ENCODE peak calls at places on chromosomes 5 and 9, in four cellular contexts. C, R, W and G are unnamed samples. For H3K27me3 and H3K9me3, the result is how much of the 10 kb centered on the place peaks cover.

GRCh38 chr9:99437145-99437544 is 215.1 kb downstream of the SEC61B start:
- DNase-seq in C (no peak), R (no peak), W (no peak), G (no peak)

GRCh38 chr5:136021016-136021405 is 7.8 kb upstream of the TGFBI start:
- DNase-seq in C (peak), R (no peak), W (peak), G (no peak)

GRCh38 chr9:37412431-37413151 is 9.9 kb upstream of the GRHPR start:
- DNase-seq in C (peak), R (no peak), W (peak), G (no peak)

GRCh38 chr5:159017787-159018186 is 81.9 kb downstream of the EBF1 start:
- DNase-seq in C (peak), R (no peak), W (peak), G (peak)

GRCh38 chr5:100430268-100430900 is 104.8 kb upstream of the FAM174A start:
- DNase-seq in C (peak), R (peak), W (no peak), G (peak)

GRCh38 chr5:14675865-14676300 is 11.4 kb downstream of the OTULIN start:
- DNase-seq in C (no peak), R (no peak), W (no peak), G (no peak)

GRCh38 chr5:126514159-126515141 is 80.6 kb downstream of the ALDH7A1 start:
- DNase-seq in C (peak), R (no peak), W (peak), G (no peak)

GRCh38 chr9:12539602-12540001 is 153.6 kb upstream of the TYRP1 start:
- DNase-seq in C (no peak), R (no peak), W (no peak), G (no peak)

GRCh38 chr5:55372130-55372925 is 64.5 kb downstream of the MTREX start:
- DNase-seq in C (no peak), R (no peak), W (no peak), G (no peak)

GRCh38 chr5:174145821-174146220 is 100.3 kb downstream of the NSG2 start:
- DNase-seq in C (peak), R (peak), W (peak), G (no peak)

GRCh38 chr5:96084874-96085545 is 123.4 kb upstream of the ELL2 start:
- DNase-seq in C (no peak), R (no peak), W (no peak), G (no peak)

GRCh38 chr5:40623480-40624420 is 56.0 kb upstream of the PTGER4 start:
- DNase-seq in C (no peak), R (no peak), W (no peak), G (no peak)

GRCh38 chr5:3262451-3262850 is 333.2 kb upstream of the IRX1 start:
- DNase-seq in C (no peak), R (no peak), W (no peak), G (no peak)

GRCh38 chr5:1349246-1349645 is 4.3 kb upstream of the CLPTM1L start:
- DNase-seq in C (no peak), R (no peak), W (no peak), G (no peak)

GRCh38 chr5:38608877-38609276 is 52.4 kb upstream of the LIFR start:
- DNase-seq in C (no peak), R (no peak), W (no peak), G (no peak)

GRCh38 chr9:124776952-124777645 is at the start of gene OLFML2A:
- DNase-seq in C (no peak), R (no peak), W (no peak), G (no peak)

GRCh38 chr5:175736652-175737051 is 78.8 kb downstream of the HRH2 start:
- DNase-seq in C (no peak), R (no peak), W (no peak), G (no peak)

GRCh38 chr9:134648701-134649525 is 7.3 kb downstream of the COL5A1 start:
- DNase-seq in C (peak), R (no peak), W (peak), G (no peak)

GRCh38 chr9:101226803-101227202 is 158.0 kb downstream of the BAAT start:
- DNase-seq in C (no peak), R (no peak), W (no peak), G (no peak)

GRCh38 chr9:19028835-19029451 is 4.1 kb downstream of the SAXO1 start:
- DNase-seq in C (peak), R (peak), W (peak), G (peak)

GRCh38 chr5:150590979-150591411 is 49.5 kb upstream of the SYNPO start:
- DNase-seq in C (peak), R (peak), W (peak), G (no peak)

GRCh38 chr5:12691330-12691729 is 787.1 kb upstream of the CTNND2 start:
- DNase-seq in C (no peak), R (no peak), W (no peak), G (no peak)

GRCh38 chr5:171363846-171364245 is 23.8 kb upstream of the NPM1 start:
- DNase-seq in C (no peak), R (no peak), W (no peak), G (no peak)

GRCh38 chr9:124658165-124659017 is 112.7 kb downstream of the NR6A1 start:
- DNase-seq in C (peak), R (peak), W (peak), G (peak)

GRCh38 chr9:15572200-15572599 is 19.4 kb downstream of the CCDC171 start:
- DNase-seq in C (peak), R (no peak), W (no peak), G (no peak)

GRCh38 chr9:80294955-80295354 is 723.2 kb downstream of the TLE4 start:
- DNase-seq in C (no peak), R (no peak), W (no peak), G (no peak)

GRCh38 chr5:131242728-131243255 is 21.1 kb upstream of the CDC42SE2 start:
- DNase-seq in C (peak), R (no peak), W (peak), G (peak)

GRCh38 chr5:39570418-39571027 is 145.7 kb upstream of the DAB2 start:
- DNase-seq in C (peak), R (peak), W (peak), G (no peak)

GRCh38 chr5:154836225-154836624 is 14.2 kb downstream of the FAXDC2 start:
- DNase-seq in C (no peak), R (no peak), W (no peak), G (no peak)

GRCh38 chr9:70465398-70465797 is 50.9 kb upstream of the KLF9 start:
- DNase-seq in C (no peak), R (no peak), W (no peak), G (no peak)

GRCh38 chr9:125743687-125744428 is 3.3 kb upstream of the PBX3 start:
- DNase-seq in C (no peak), R (no peak), W (no peak), G (no peak)

GRCh38 chr9:70007831-70008230 is 35.8 kb upstream of the MAMDC2 start:
- DNase-seq in C (no peak), R (no peak), W (no peak), G (no peak)

GRCh38 chr5:167207081-167207480 is 1084.4 kb upstream of the WWC1 start:
- DNase-seq in C (peak), R (no peak), W (no peak), G (no peak)

GRCh38 chr9:121281614-121282291 is 13.8 kb downstream of the GSN start:
- DNase-seq in C (peak), R (no peak), W (peak), G (peak)

GRCh38 chr5:7947301-7947700 is 78.4 kb downstream of the MTRR start:
- DNase-seq in C (no peak), R (no peak), W (no peak), G (no peak)

DNA sequence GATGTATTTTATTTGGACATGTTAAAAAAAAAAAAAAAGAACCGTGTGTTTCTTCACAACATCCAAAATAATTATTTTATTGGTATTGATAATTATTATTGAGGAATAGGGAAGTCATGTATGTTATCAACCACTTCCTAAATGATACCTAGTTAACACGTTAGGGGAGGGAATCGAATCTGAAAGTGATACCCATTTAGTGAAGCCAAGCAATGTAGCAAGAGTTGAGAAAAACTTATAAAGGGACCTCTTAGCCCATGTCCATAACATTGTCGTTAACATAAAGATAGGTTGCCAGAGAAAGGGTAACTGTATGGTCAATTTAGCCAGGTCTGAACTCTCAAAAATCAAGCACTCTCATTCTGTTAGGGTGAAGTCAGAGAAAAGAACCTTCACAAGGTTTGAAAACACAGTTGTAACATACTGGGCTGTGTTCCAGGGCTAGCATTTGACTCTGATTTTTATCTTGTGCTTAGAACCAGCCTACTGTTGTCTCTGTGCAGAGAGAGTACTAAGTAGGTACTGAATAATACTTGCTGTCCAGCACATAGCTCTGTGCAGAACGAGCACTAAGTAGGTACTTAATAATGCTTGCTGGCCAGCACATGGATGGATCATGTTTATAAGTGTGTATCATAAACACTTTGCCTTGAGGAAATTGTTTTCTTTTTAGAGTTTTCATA is 60.4 kb downstream of the GHR start:
- DNase-seq in C (no peak), R (no peak), W (no peak), G (no peak)
- H3K27me3 ChIP-seq in C (under half), R (under half), W (under half), G (under half)

GRCh38 chr5:68137451-68138190 is 77.9 kb upstream of the PIK3R1 start:
- DNase-seq in C (peak), R (no peak), W (peak), G (no peak)
- H3K9ac ChIP-seq in C (no peak), R (no peak), W (no peak), G (no peak)

GRCh38 chr5:141272906-141273305 is 27.7 kb downstream of the PCDHB15 start:
- DNase-seq in C (no peak), R (no peak), W (no peak), G (no peak)
- H3K9me3 ChIP-seq in C (under half), R (under half), W (under half), G (under half)

GRCh38 chr9:89616411-89616810 is 11.6 kb downstream of the GADD45G start:
- DNase-seq in C (no peak), R (no peak), W (no peak), G (no peak)

GRCh38 chr9:89612566-89613278 is 7.9 kb downstream of the GADD45G start:
- DNase-seq in C (no peak), R (no peak), W (no peak), G (no peak)

GRCh38 chr9:89615661-89616060 is 10.8 kb downstream of the GADD45G start:
- DNase-seq in C (no peak), R (no peak), W (no peak), G (no peak)

GRCh38 chr9:89614319-89614892 is 9.6 kb downstream of the GADD45G start:
- DNase-seq in C (peak), R (no peak), W (no peak), G (no peak)

DNA sequence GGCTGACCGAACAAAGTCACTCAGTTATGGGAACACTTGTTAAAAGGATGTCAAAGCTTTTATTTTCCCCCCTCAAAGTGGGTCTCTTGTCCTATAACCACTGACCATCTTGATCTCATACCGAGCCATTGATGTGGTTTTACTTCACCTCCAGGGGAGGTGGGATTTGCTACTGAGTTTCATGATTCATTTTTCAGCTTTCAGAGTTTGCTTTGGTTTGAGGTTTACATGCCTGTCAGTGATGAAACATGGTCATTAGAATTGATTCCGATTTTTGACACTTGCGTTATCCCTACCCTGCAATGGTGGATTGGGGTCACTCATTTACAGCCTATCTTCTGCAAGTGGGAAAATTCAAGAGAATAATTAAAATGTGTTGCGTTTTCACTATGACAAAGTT is 9.1 kb downstream of the GADD45G start:
- DNase-seq in C (no peak), R (no peak), W (no peak), G (no peak)
- H3K27me3 ChIP-seq in C (under half), R (under half), W (under half), G (under half)

DNA sequence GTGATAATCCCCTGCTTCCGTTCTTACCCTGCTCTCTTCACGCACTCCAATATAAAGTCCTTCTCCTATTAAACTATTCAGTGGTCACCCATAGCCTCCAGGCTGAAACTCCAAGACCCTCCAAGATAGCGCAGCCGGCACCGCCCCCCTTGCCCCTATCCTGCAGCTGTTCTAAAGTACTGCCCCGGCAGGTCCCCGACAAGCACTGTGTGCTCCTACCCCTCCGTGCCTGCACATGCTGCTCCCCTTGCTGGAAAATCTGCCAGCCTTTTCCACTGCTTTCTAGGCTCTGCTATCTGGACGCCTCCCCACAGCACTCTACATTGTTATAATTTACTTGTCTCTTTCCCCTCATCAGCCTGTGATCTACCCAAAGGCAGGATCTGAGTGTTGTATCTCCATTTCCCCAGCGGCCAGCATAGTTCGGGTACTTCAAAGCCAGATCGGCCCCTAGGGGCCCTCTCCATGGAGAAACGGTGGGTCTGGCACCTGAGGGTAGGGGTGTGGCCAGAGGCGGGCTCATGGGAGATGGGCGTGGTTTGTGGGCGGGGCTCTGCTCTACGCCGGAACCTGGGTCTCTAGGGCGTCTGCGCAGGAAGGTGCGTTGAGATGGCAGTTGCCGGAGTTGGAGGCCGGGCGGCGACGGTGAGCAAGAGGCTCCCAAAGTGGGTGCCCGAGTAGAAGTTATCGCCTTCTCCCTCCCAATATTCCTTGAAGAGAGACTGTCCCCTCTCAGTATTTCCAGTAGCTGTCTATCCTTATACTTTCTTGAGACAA is 83.5 kb upstream of the RUSC2 start:
- DNase-seq in C (no peak), R (peak), W (no peak), G (peak)
- H3K9ac ChIP-seq in C (no peak), R (no peak), W (no peak), G (no peak)

GRCh38 chr5:179453616-179454015 is 96.7 kb upstream of the RUFY1 start:
- DNase-seq in C (no peak), R (no peak), W (no peak), G (no peak)

GRCh38 chr5:179452356-179453230 is 97.8 kb upstream of the RUFY1 start:
- DNase-seq in C (no peak), R (no peak), W (no peak), G (no peak)

GRCh38 chr5:179451813-179452196 is 98.5 kb upstream of the RUFY1 start:
- DNase-seq in C (no peak), R (no peak), W (no peak), G (no peak)

GRCh38 chr5:179454354-179454753 is 96.0 kb upstream of the RUFY1 start:
- DNase-seq in C (no peak), R (no peak), W (no peak), G (no peak)

GRCh38 chr5:179451099-179451812 is 99.1 kb upstream of the RUFY1 start:
- DNase-seq in C (no peak), R (no peak), W (no peak), G (no peak)
- H3K9me3 ChIP-seq in C (under half), R (under half), W (under half), G (under half)

GRCh38 chr9:131018621-131019020 is 9.6 kb downstream of the LAMC3 start:
- DNase-seq in C (no peak), R (no peak), W (no peak), G (no peak)
- H3K27me3 ChIP-seq in C (under half), R (under half), W (under half), G (under half)

GRCh38 chr5:178232920-178233429 is 373 bp upstream of the PHYKPL start:
- DNase-seq in C (no peak), R (no peak), W (no peak), G (no peak)
- H3K9ac ChIP-seq in C (peak), R (no peak), W (peak), G (peak)

GRCh38 chr5:178965465-178966055 is 24.6 kb downstream of the ZNF454 start:
- DNase-seq in C (no peak), R (no peak), W (no peak), G (no peak)
- H3K9me3 ChIP-seq in C (under half), R (half or more), W (half or more), G (under half)

DNA sequence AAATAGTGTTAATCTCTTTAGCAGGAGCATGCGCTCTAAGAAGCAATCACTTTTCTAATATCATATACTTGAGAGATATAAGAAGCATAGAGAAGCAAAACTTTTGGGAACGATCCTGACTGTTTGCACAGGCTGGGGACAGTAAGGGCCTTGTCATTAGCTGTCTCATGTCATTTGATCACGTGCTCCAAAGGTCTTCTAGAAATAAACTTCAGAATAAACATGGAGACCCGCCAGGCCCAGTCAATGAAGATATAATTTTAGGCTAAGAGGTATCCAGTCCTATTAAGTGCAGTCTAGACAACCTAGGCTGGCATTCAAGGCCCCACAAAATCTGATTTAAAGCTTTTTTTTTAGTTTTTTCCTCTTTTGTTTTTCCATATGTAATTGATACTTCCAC is 111.0 kb upstream of the APC start:
- DNase-seq in C (no peak), R (no peak), W (no peak), G (no peak)
- H3K27me3 ChIP-seq in C (under half), R (under half), W (under half), G (under half)